ENCODE peak calls at places on chromosomes 7 and 10, in five cellular contexts. P is pancreas, Q is HepG2, B is heart left ventricle, L is astrocyte. F is an unnamed sample. For H3K4me1, the result is how much of the 10 kb centered on the place peaks cover.

GRCh38 chr7:110809832-110810231 is 281.1 kb upstream of the LRRN3 start:
- DNase-seq in P (no peak), Q (no peak), B (no peak), L (no peak), F (no peak)

GRCh38 chr10:613217-613616 is 76.3 kb downstream of the DIP2C start:
- DNase-seq in P (peak), Q (no peak), B (peak), L (no peak), F (peak)

GRCh38 chr7:16416289-16417282 is 4.8 kb downstream of the CRPPA start:
- DNase-seq in P (peak), Q (no peak), B (no peak), L (peak), F (no peak)

GRCh38 chr10:63675171-63675570 is 154.0 kb downstream of the REEP3 start:
- DNase-seq in P (no peak), Q (no peak), B (no peak), L (peak), F (no peak)

GRCh38 chr7:158344706-158345300 is 242.8 kb downstream of the PTPRN2 start:
- DNase-seq in P (no peak), Q (no peak), B (no peak), L (no peak), F (no peak)

GRCh38 chr10:19302117-19302516 is 253.5 kb downstream of the MALRD1 start:
- DNase-seq in P (no peak), Q (no peak), B (no peak), L (peak), F (no peak)

GRCh38 chr7:1046722-1047679 is 2.7 kb downstream of the GPR146 start:
- DNase-seq in P (peak), Q (no peak), B (peak), L (no peak), F (peak)

GRCh38 chr7:50534690-50535290 is 30.4 kb downstream of the DDC start:
- DNase-seq in P (no peak), Q (peak), B (no peak), L (peak), F (no peak)

GRCh38 chr7:24829787-24830186 is 72.5 kb upstream of the GSDME start:
- DNase-seq in P (no peak), Q (no peak), B (no peak), L (no peak), F (no peak)

GRCh38 chr7:40192036-40192435 is 57.2 kb downstream of the SUGCT start:
- DNase-seq in P (no peak), Q (no peak), B (no peak), L (peak), F (no peak)

GRCh38 chr10:120387326-120387725 is 69.7 kb upstream of the PLPP4 start:
- DNase-seq in P (no peak), Q (no peak), B (no peak), L (peak), F (no peak)

GRCh38 chr10:130137077-130137448 is 872 bp downstream of the GLRX3 start:
- DNase-seq in P (no peak), Q (peak), B (no peak), L (peak), F (no peak)

GRCh38 chr10:30413996-30414576 is 19.9 kb upstream of the MAP3K8 start:
- DNase-seq in P (no peak), Q (peak), B (no peak), L (peak), F (no peak)

GRCh38 chr10:58517071-58517470 is 4.4 kb downstream of the BICC1 start:
- DNase-seq in P (no peak), Q (no peak), B (no peak), L (no peak), F (no peak)

GRCh38 chr10:93096901-93097300 is 23.2 kb downstream of the CYP26A1 start:
- DNase-seq in P (no peak), Q (no peak), B (no peak), L (no peak), F (no peak)

GRCh38 chr10:113087082-113088029 is 137.3 kb downstream of the TCF7L2 start:
- DNase-seq in P (no peak), Q (peak), B (peak), L (peak), F (no peak)

GRCh38 chr10:44378626-44379025 is 6.3 kb downstream of the CXCL12 start:
- DNase-seq in P (no peak), Q (no peak), B (peak), L (no peak), F (no peak)

GRCh38 chr10:3393958-3394357 is 221.4 kb upstream of the PITRM1 start:
- DNase-seq in P (no peak), Q (no peak), B (no peak), L (peak), F (no peak)

DNA sequence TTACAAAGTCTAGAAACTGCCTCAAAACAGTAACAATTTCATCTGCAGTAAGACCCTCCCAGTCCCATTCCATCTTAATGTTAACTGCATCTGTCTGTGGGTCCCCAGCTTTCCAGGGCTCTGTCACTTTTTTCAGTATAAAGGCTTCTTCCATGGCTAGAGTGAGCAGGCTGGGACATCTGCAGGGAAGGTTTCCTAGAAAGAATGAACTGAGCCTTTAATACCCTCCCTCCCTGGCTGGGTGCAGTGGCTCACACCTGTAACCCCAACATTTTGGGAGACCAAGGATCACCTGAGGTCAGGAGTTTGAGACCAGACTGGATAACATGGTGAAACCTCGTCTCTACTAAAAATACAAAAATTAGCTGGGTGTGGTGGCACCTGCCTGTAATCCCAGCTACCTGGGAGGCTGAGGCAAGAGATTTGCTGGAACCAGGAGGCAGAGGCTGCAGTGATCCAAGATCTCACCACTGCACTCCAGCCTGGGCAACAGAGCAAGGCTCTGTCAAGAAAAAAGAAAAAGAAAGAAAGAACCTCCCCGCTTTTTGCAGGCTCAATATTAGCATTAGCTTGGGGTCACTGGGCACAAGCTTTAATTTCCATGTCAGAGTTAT is 3.4 kb downstream of the ERV3-1 start:
- DNase-seq in P (no peak), Q (no peak), B (no peak), L (no peak), F (no peak)
- H3K4me1 ChIP-seq in P (under half), Q (half or more), B (under half), L (under half), F (under half)

DNA sequence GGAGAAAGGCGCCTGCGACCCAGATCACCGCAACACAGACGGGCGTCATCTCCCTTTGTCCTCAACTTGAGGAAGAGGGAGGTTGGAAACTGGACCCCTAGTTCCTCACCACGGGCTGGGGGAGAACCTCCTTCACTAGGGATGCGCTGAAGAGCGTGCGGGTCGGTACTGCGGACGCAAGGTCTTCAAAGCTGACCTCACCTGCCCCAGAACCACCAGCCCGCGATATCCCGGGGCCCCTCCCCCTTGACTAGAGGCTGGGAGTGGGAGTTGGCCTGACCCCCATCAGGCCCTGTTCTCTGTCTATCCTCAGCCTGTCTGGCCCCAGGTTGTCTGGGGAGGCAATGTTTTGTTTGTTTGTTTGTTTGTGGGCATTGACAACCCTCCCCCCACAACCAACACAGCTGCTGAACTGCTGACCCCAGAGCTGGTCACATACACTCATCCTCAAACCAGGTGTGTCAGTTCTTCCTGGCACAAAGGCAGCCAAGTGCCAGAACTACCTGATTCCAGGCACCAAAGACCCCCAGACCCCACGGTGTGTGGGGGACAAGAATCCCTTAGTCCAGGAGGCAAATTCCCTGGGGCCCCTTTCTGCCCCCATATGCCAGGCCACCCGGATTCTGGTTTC is 2.9 kb downstream of the NPM3 start:
- DNase-seq in P (no peak), Q (no peak), B (no peak), L (no peak), F (no peak)
- H3K4me3 ChIP-seq in P (peak), Q (no peak), B (peak), L (peak), F (peak)

DNA sequence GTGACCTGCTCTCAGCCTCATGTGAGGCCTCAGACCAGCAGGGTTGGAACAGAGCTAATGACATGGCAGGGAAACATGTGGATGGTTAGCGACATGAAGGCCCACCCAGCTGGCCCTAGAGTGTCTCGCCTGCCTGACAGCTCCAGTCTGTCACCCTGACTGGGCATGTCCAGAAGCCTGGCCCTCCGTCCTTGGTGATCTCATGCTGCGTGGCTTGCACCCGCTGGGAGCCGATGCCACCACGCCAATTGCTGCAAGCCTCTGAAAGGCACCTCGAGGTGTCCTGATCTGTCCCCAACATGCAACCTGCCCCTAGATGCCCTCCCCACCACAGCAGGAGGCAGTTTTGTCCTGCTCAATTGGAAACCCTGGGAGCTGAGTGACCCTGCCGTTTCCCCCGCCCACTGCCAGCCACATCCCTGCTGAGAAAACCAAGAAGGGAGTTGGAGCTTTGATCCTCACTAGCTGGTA is 27.8 kb upstream of the RET start:
- DNase-seq in P (no peak), Q (no peak), B (no peak), L (no peak), F (peak)
- TF ChIP-seq CTCF in P (no peak), Q (no peak), B (no peak), L (no peak), F (no peak)

DNA sequence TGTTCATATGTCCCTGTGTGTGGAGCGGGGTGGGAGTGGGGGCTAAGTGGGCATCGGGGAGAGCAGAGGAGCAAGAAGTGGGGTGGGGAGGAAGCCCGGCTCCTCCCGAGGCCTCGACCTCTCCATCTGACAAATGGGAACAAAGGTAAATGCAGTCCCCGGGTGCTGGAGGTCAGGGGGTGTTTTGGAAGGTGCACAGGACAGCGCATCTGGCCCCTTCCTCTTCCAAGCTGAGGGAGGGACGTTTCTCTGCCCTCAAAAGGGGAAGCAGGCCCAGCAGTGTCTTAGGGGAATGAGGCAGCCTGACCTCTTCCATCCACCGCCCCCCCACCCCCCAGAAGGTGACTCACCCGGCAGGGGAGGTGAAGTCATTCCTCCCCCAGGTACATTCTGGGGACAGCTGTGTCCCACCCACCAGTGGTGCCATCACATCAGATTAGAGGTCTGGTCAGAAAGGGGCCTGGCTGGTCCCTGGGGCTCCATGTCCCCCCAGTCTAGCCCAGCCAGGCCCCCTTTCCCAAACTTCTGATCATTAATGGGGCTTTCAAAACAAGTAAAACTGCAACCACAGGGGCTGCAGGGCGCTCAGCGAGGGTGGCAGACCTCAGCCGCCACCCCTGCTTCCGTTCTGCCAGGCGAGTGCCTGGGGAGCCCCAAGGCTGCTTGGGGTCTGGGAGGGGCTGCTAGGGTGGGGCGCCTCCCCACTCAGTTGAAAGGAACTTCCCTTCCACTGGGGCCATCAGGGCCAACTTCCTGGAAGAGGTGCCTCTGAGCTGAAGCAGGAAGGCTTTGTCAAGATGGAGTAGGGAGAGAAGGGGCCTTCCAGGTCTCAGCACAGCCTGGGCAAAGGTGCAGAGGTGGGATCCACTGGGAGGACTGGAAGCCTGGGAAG is 10.7 kb downstream of the LFNG start:
- DNase-seq in P (peak), Q (no peak), B (peak), L (no peak), F (peak)
- H3K4me1 ChIP-seq in P (half or more), Q (under half), B (under half), L (under half), F (under half)

GRCh38 chr7:8442295-8442813 is 8.9 kb downstream of the NXPH1 start:
- DNase-seq in P (no peak), Q (no peak), B (no peak), L (no peak), F (no peak)
- H3K4me3 ChIP-seq in P (peak), Q (no peak), B (no peak), L (no peak), F (no peak)

DNA sequence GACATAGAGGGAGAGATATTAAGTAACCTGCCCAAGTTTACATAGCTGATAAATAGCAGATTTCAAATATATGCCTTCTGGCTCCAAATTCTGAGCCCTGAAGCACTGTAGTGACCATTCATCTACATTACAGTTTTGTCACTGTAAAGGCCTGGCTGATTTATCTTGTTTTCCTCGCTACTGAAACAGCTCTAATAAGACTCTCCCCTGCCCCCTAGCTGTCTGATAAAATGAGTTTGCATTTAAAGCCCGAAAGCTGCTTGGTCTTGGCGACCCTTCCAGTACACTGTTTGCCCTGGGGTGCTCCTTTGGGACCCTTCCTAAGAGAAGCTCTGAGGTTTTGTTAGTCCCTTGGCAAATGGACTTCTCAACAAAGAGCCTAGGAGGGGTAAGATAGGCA is 59.7 kb upstream of the RAB11FIP2 start:
- DNase-seq in P (no peak), Q (peak), B (no peak), L (peak), F (no peak)
- TF ChIP-seq CTCF in P (peak), Q (peak), B (peak), L (peak), F (no peak)

GRCh38 chr7:43653891-43654504 is 71.1 kb downstream of the STK17A start:
- DNase-seq in P (no peak), Q (peak), B (no peak), L (peak), F (no peak)
- H3K4me1 ChIP-seq in P (under half), Q (half or more), B (under half), L (under half), F (under half)